ENCODE peak calls at places on chromosomes 5 and 9, in five cellular contexts. One of them, this sample, is unnamed.

GRCh38 chr5:141363952-141364660 is at the start of gene PCDHGA5:
- DNase-seq in HepG2: no peak
- DNase-seq in lower leg skin: no peak
- DNase-seq in progenitor cell of endocrine pancreas: no peak
- DNase-seq in fibroblast of lung: peak
- DNase-seq in this sample: peak

GRCh38 chr9:129027685-129028191 is 393 bp downstream of the SH3GLB2 start:
- DNase-seq in HepG2: peak
- DNase-seq in lower leg skin: peak
- DNase-seq in progenitor cell of endocrine pancreas: no peak
- DNase-seq in fibroblast of lung: peak
- DNase-seq in this sample: no peak

GRCh38 chr5:146538441-146538840 is 22.5 kb upstream of the GPR151 start:
- DNase-seq in HepG2: peak
- DNase-seq in lower leg skin: no peak
- DNase-seq in progenitor cell of endocrine pancreas: no peak
- DNase-seq in fibroblast of lung: no peak
- DNase-seq in this sample: no peak

GRCh38 chr9:104091028-104091590 is 3.0 kb upstream of the SMC2 start:
- DNase-seq in HepG2: no peak
- DNase-seq in lower leg skin: no peak
- DNase-seq in progenitor cell of endocrine pancreas: no peak
- DNase-seq in fibroblast of lung: no peak
- DNase-seq in this sample: peak

GRCh38 chr5:76081811-76082783 is 1.1 kb upstream of the SV2C start:
- DNase-seq in HepG2: no peak
- DNase-seq in lower leg skin: no peak
- DNase-seq in progenitor cell of endocrine pancreas: no peak
- DNase-seq in fibroblast of lung: no peak
- DNase-seq in this sample: no peak

GRCh38 chr5:180540050-180540694 is 46.0 kb downstream of the CNOT6 start:
- DNase-seq in HepG2: no peak
- DNase-seq in lower leg skin: no peak
- DNase-seq in progenitor cell of endocrine pancreas: no peak
- DNase-seq in fibroblast of lung: no peak
- DNase-seq in this sample: no peak

GRCh38 chr9:113403651-113404050 is 2.6 kb upstream of the ALAD start:
- DNase-seq in HepG2: no peak
- DNase-seq in lower leg skin: no peak
- DNase-seq in progenitor cell of endocrine pancreas: no peak
- DNase-seq in fibroblast of lung: no peak
- DNase-seq in this sample: peak

GRCh38 chr9:113626735-113627495 is 163.4 kb downstream of the RGS3 start:
- DNase-seq in HepG2: no peak
- DNase-seq in lower leg skin: peak
- DNase-seq in progenitor cell of endocrine pancreas: no peak
- DNase-seq in fibroblast of lung: no peak
- DNase-seq in this sample: no peak

GRCh38 chr9:106697390-106697789 is 165.6 kb upstream of the ZNF462 start:
- DNase-seq in HepG2: no peak
- DNase-seq in lower leg skin: no peak
- DNase-seq in progenitor cell of endocrine pancreas: no peak
- DNase-seq in fibroblast of lung: no peak
- DNase-seq in this sample: no peak

GRCh38 chr5:75192804-75193203 is 43.9 kb downstream of the ANKRD31 start:
- DNase-seq in HepG2: no peak
- DNase-seq in lower leg skin: no peak
- DNase-seq in progenitor cell of endocrine pancreas: no peak
- DNase-seq in fibroblast of lung: no peak
- DNase-seq in this sample: no peak

GRCh38 chr9:38622083-38622674 is 1.8 kb upstream of the ANKRD18A start:
- DNase-seq in HepG2: peak
- DNase-seq in lower leg skin: no peak
- DNase-seq in progenitor cell of endocrine pancreas: no peak
- DNase-seq in fibroblast of lung: no peak
- DNase-seq in this sample: no peak

GRCh38 chr9:91659529-91660294 is 236.1 kb upstream of the NFIL3 start:
- DNase-seq in HepG2: no peak
- DNase-seq in lower leg skin: no peak
- DNase-seq in progenitor cell of endocrine pancreas: no peak
- DNase-seq in fibroblast of lung: peak
- DNase-seq in this sample: peak

GRCh38 chr5:176446884-176447537 is 1.2 kb upstream of the FAF2 start:
- DNase-seq in HepG2: no peak
- DNase-seq in lower leg skin: no peak
- DNase-seq in progenitor cell of endocrine pancreas: peak
- DNase-seq in fibroblast of lung: no peak
- DNase-seq in this sample: no peak

GRCh38 chr5:148125641-148126040 is 42.7 kb upstream of the SPINK14 start:
- DNase-seq in HepG2: peak
- DNase-seq in lower leg skin: no peak
- DNase-seq in progenitor cell of endocrine pancreas: no peak
- DNase-seq in fibroblast of lung: peak
- DNase-seq in this sample: peak

GRCh38 chr9:35556781-35557180 is 48.3 kb upstream of the TESK1 start:
- DNase-seq in HepG2: no peak
- DNase-seq in lower leg skin: no peak
- DNase-seq in progenitor cell of endocrine pancreas: no peak
- DNase-seq in fibroblast of lung: no peak
- DNase-seq in this sample: no peak

GRCh38 chr5:150460781-150461180 is 11.2 kb upstream of the RPS14 start:
- DNase-seq in HepG2: no peak
- DNase-seq in lower leg skin: no peak
- DNase-seq in progenitor cell of endocrine pancreas: no peak
- DNase-seq in fibroblast of lung: no peak
- DNase-seq in this sample: no peak

GRCh38 chr5:150458819-150459557 is 9.4 kb upstream of the RPS14 start:
- DNase-seq in HepG2: peak
- DNase-seq in lower leg skin: peak
- DNase-seq in progenitor cell of endocrine pancreas: peak
- DNase-seq in fibroblast of lung: peak
- DNase-seq in this sample: peak

GRCh38 chr5:150457562-150458240 is 8.2 kb upstream of the RPS14 start:
- DNase-seq in HepG2: no peak
- DNase-seq in lower leg skin: no peak
- DNase-seq in progenitor cell of endocrine pancreas: no peak
- DNase-seq in fibroblast of lung: no peak
- DNase-seq in this sample: no peak

GRCh38 chr5:150464554-150465012 is 15.0 kb upstream of the RPS14 start:
- DNase-seq in HepG2: no peak
- DNase-seq in lower leg skin: no peak
- DNase-seq in progenitor cell of endocrine pancreas: no peak
- DNase-seq in fibroblast of lung: peak
- DNase-seq in this sample: peak

DNA sequence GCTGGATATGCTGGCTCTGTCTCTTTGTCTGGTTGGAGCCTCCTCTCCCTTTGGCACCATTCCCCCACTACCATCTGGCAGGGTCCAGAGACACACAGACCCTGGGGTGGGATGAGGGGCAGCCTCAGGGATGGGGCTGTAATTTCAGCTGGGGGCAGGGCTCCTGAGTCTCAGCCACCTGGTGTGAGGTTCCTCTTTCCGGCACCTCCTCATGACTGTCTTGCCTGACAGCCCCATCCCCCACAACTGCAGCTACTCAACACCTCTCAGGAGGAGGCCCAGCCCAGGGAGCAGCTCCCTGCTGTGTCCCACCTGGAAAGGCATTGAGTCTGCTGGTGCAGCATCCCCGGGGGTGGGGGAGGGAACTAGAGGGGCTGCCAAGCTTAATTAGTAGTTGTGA is 11.7 kb upstream of the RPS14 start:
- DNase-seq in HepG2: no peak
- DNase-seq in lower leg skin: no peak
- DNase-seq in progenitor cell of endocrine pancreas: no peak
- DNase-seq in fibroblast of lung: no peak
- DNase-seq in this sample: no peak
- TF ChIP-seq CTCF in HepG2: no peak
- TF ChIP-seq CTCF in lower leg skin: no peak
- TF ChIP-seq CTCF in progenitor cell of endocrine pancreas: no peak
- TF ChIP-seq CTCF in fibroblast of lung: no peak
- TF ChIP-seq CTCF in this sample: no peak

DNA sequence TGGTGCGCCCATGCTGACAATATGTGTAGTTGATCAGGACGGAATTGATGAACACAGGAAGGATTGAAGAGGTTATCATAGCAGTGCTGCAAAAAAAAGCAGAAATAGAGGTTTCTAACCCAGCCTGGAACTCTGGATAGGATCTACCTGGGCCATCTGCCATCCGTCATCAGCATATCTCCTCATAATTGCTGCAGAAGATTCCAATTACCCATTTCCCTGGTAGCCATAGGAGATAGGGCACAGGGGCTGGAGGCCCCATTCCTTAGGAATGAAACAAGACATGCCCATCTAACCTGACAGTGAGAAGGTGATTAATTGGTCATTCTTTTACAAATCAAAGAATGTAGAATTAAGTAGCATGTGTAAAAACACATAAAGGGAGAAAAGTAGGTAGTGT is 60.3 kb upstream of the TRIM32 start:
- DNase-seq in HepG2: no peak
- DNase-seq in lower leg skin: no peak
- DNase-seq in progenitor cell of endocrine pancreas: no peak
- DNase-seq in fibroblast of lung: no peak
- DNase-seq in this sample: no peak
- TF ChIP-seq CTCF in HepG2: no peak
- TF ChIP-seq CTCF in lower leg skin: no peak
- TF ChIP-seq CTCF in progenitor cell of endocrine pancreas: no peak
- TF ChIP-seq CTCF in fibroblast of lung: no peak
- TF ChIP-seq CTCF in this sample: no peak

GRCh38 chr5:77230727-77231469 is 20.4 kb downstream of the PDE8B start:
- DNase-seq in HepG2: no peak
- DNase-seq in lower leg skin: no peak
- DNase-seq in progenitor cell of endocrine pancreas: no peak
- DNase-seq in fibroblast of lung: no peak
- DNase-seq in this sample: peak
- TF ChIP-seq CTCF in HepG2: no peak
- TF ChIP-seq CTCF in lower leg skin: no peak
- TF ChIP-seq CTCF in progenitor cell of endocrine pancreas: no peak
- TF ChIP-seq CTCF in fibroblast of lung: peak
- TF ChIP-seq CTCF in this sample: peak

GRCh38 chr5:157718529-157718928 is 12.7 kb upstream of the THG1L start:
- DNase-seq in HepG2: peak
- DNase-seq in lower leg skin: no peak
- DNase-seq in progenitor cell of endocrine pancreas: no peak
- DNase-seq in fibroblast of lung: peak
- DNase-seq in this sample: peak
- TF ChIP-seq CTCF in HepG2: peak
- TF ChIP-seq CTCF in lower leg skin: no peak
- TF ChIP-seq CTCF in progenitor cell of endocrine pancreas: peak
- TF ChIP-seq CTCF in fibroblast of lung: peak
- TF ChIP-seq CTCF in this sample: peak

DNA sequence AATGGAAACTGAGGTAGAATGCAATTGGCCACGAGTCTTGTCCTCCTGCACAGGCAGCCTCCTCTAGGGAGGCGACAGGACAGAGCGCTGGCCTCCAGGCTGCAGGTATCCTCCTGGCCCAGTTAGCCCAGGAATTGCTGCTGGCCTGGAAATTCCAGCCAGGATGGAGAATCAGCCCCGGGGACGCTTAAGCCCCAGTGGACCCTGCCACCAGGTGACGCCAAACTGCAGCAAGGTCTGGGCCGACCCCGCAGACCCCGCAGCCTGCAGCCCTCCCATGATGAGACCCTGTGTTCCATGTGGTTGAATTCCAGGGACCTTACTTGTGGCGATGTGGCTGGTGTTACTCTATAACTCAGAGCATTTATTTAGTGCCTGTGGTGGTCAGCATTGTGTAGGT is 7.3 kb downstream of the CACFD1 start:
- DNase-seq in HepG2: no peak
- DNase-seq in lower leg skin: no peak
- DNase-seq in progenitor cell of endocrine pancreas: no peak
- DNase-seq in fibroblast of lung: no peak
- DNase-seq in this sample: no peak
- TF ChIP-seq CTCF in HepG2: peak
- TF ChIP-seq CTCF in lower leg skin: no peak
- TF ChIP-seq CTCF in progenitor cell of endocrine pancreas: no peak
- TF ChIP-seq CTCF in fibroblast of lung: no peak
- TF ChIP-seq CTCF in this sample: no peak

DNA sequence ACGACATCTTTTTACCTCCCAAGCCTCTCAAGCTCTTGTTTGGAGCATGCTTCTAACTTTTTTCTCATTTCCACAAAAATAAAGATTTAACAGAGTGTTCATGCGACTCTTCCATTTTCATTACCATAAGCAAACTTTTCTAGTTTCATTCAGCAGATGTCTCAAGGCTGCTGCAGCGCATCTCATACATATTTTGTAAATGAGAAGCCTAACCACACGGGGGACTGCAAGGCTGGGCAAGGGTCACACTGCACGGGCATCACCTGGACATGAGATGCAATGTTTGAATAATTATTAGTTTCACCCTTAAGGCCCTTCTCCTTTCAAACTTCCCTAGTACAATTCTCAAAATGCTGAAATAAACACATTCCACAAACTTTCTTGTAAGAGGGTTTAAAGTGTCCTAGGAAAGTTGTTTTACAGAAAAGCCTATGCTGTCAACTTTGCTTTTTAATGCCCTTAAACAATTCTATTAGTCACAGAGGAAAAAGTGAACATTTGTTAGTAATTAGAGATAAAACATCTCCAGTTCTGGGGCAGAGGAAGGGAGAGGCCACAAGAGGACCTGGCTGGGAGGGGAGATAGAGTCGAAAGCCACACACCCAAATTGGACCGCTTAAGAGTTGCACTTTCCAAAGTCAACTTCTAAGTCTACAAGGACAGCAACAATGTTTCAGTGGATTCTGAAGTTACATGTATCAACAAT is 1.3 kb downstream of the DENND1A start:
- DNase-seq in HepG2: no peak
- DNase-seq in lower leg skin: no peak
- DNase-seq in progenitor cell of endocrine pancreas: no peak
- DNase-seq in fibroblast of lung: peak
- DNase-seq in this sample: no peak
- TF ChIP-seq CTCF in HepG2: no peak
- TF ChIP-seq CTCF in lower leg skin: no peak
- TF ChIP-seq CTCF in progenitor cell of endocrine pancreas: no peak
- TF ChIP-seq CTCF in fibroblast of lung: no peak
- TF ChIP-seq CTCF in this sample: no peak